ENCODE peak calls at places on chromosomes 13 and 19, in nine cellular contexts. H, S, T, A, D, P, F, M and G are unnamed samples.

GRCh38 chr19:1074512-1075283 is 7.7 kb downstream of the ARHGAP45 start:
- DNase-seq in D (no peak), H (peak), F (no peak), A (peak), S (no peak), P (peak), M (no peak), T (peak), G (no peak)

GRCh38 chr19:13014101-13014920 is 19.0 kb downstream of the NFIX start:
- DNase-seq in A (no peak), H (peak), M (peak), S (no peak), P (no peak), D (peak), T (peak), F (no peak), G (no peak)

GRCh38 chr13:42271337-42272114 is 426 bp upstream of the AKAP11 start:
- DNase-seq in F (peak), S (peak), P (peak), A (peak), T (peak), D (peak), H (peak), M (peak), G (peak)

GRCh38 chr13:26280295-26280694 is 26.4 kb downstream of the CDK8 start:
- DNase-seq in A (no peak), S (peak), H (no peak), D (no peak), T (no peak), P (no peak), F (no peak), M (peak), G (peak)

GRCh38 chr19:40588926-40589569 is 12.1 kb upstream of the LTBP4 start:
- DNase-seq in M (no peak), D (no peak), T (no peak), H (no peak), P (no peak), S (no peak), F (no peak), A (no peak), G (no peak)

GRCh38 chr13:91054902-91055301 is 292.6 kb upstream of the MIR17HG start:
- DNase-seq in T (no peak), H (no peak), P (no peak), D (no peak), A (no peak), M (no peak), S (no peak), F (no peak), G (no peak)

GRCh38 chr19:12784871-12785430 is 6.3 kb upstream of the JUNB start:
- DNase-seq in S (no peak), F (no peak), A (no peak), D (no peak), P (no peak), T (no peak), H (no peak), M (peak), G (no peak)

GRCh38 chr13:102948006-102948405 is 102.2 kb downstream of the ERCC5 start:
- DNase-seq in D (no peak), H (no peak), T (no peak), F (no peak), M (no peak), P (no peak), S (no peak), A (no peak), G (no peak)

GRCh38 chr19:33456076-33456844 is 65.3 kb downstream of the PEPD start:
- DNase-seq in A (no peak), P (peak), S (no peak), M (no peak), T (no peak), F (no peak), H (no peak), D (no peak), G (no peak)

GRCh38 chr13:33261426-33262068 is 24.0 kb downstream of the STARD13 start:
- DNase-seq in D (no peak), H (peak), F (no peak), P (no peak), A (no peak), S (no peak), M (no peak), T (no peak), G (no peak)

GRCh38 chr13:39052944-39053343 is 14.7 kb downstream of the NHLRC3 start:
- DNase-seq in T (no peak), H (no peak), D (no peak), S (no peak), A (no peak), F (no peak), M (no peak), P (no peak), G (no peak)

GRCh38 chr13:67509039-67509438 is 278.9 kb upstream of the PCDH9 start:
- DNase-seq in A (no peak), D (no peak), H (no peak), P (no peak), M (no peak), S (no peak), F (no peak), T (no peak), G (no peak)

GRCh38 chr13:57553932-57554331 is 77.6 kb upstream of the PCDH17 start:
- DNase-seq in H (no peak), D (no peak), P (no peak), A (no peak), S (no peak), T (no peak), F (no peak), M (no peak), G (no peak)

GRCh38 chr13:57552441-57552840 is 79.1 kb upstream of the PCDH17 start:
- DNase-seq in F (no peak), H (no peak), S (no peak), P (no peak), D (no peak), T (no peak), A (no peak), M (no peak), G (no peak)

GRCh38 chr13:57557979-57558529 is 73.5 kb upstream of the PCDH17 start:
- DNase-seq in H (no peak), D (no peak), A (no peak), S (no peak), T (no peak), F (no peak), M (no peak), P (no peak), G (no peak)
- TF ChIP-seq CTCF in H (no peak), D (peak), A (no peak), S (no peak), T (no peak), F (peak), M (no peak), P (no peak), G (no peak)

GRCh38 chr19:38321646-38322323 is 2.1 kb downstream of the KCNK6 start:
- DNase-seq in M (peak), T (no peak), A (no peak), D (no peak), F (no peak), H (peak), S (no peak), P (no peak), G (no peak)
- TF ChIP-seq CTCF in M (no peak), T (no peak), A (no peak), D (no peak), F (no peak), H (no peak), S (no peak), P (no peak), G (no peak)

GRCh38 chr19:58386166-58386575 is 898 bp upstream of the RPS5 start:
- DNase-seq in M (no peak), T (no peak), D (no peak), A (no peak), F (no peak), P (no peak), S (no peak), H (no peak), G (no peak)

GRCh38 chr19:58388175-58388526 is 1.1 kb downstream of the RPS5 start:
- DNase-seq in A (no peak), T (no peak), H (no peak), P (no peak), D (no peak), M (no peak), S (no peak), F (no peak), G (no peak)

GRCh38 chr19:58386576-58387337 is at the start of gene RPS5:
- DNase-seq in D (peak), P (peak), A (peak), H (peak), T (peak), M (peak), F (peak), S (peak), G (peak)

GRCh38 chr19:58385313-58386165 is 1.5 kb upstream of the RPS5 start:
- DNase-seq in H (no peak), F (no peak), P (peak), S (no peak), T (no peak), A (no peak), M (no peak), D (no peak), G (no peak)

GRCh38 chr19:58387338-58388174 is 487 bp downstream of the RPS5 start:
- DNase-seq in D (no peak), T (no peak), S (no peak), F (no peak), M (no peak), P (peak), A (no peak), H (no peak), G (no peak)
- TF ChIP-seq CTCF in D (no peak), T (no peak), S (no peak), F (no peak), M (no peak), P (no peak), A (no peak), H (no peak), G (no peak)

DNA sequence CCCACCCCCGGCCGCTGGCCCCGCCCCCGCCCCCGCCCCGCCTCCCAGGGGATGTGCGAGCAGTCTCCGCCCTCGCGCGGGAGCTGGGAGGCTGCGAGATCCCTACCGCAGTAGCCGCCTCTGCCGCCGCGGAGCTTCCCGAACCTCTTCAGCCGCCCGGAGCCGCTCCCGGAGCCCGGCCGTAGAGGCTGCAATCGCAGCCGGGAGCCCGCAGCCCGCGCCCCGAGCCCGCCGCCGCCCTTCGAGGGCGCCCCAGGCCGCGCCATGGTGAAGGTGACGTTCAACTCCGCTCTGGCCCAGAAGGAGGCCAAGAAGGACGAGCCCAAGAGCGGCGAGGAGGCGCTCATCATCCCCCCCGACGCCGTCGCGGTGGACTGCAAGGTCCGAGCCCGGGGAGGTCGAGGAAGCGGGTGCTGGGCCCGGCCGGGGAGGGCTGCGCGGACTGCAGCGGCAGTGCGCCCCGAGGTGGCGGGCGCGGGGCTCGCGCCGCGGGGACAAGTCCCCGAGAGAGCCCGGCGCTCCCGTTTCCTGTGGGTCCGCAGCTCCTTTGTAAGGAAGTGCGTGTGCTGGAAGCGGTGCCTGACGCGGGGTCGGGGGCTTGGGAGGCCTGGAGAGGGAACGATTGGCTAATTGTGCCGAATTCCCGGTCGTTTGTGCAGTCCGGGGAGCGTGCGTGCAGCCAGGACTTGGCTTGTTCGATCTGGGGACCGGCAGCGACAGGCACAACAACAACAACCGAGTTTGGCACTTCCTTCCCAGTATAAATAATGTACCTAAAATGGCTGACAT is at the start of gene ITM2B:
- DNase-seq in S (peak), T (peak), F (no peak), P (peak), M (peak), H (peak), D (peak), A (peak), G (no peak)
- TF ChIP-seq CTCF in S (peak), T (peak), F (peak), P (peak), M (peak), H (peak), D (no peak), A (peak), G (peak)